ENCODE peak calls at places on chromosome 21, in four cellular contexts. M is WTC11, K is K562, Y is SK-N-SH. U is an unnamed sample.

GRCh38 chr21:28615276-28615675 is 377.4 kb downstream of the LTN1 start:
- DNase-seq in M (no peak), K (no peak), Y (no peak), U (no peak)

GRCh38 chr21:34599534-34600101 is 15.3 kb downstream of the RCAN1 start:
- DNase-seq in Y (no peak), M (no peak), K (no peak), U (no peak)

GRCh38 chr21:46643379-46644177 is 8.1 kb downstream of the PRMT2 start:
- DNase-seq in Y (no peak), K (no peak), M (no peak), U (no peak)

GRCh38 chr21:35616090-35616489 is 444.2 kb downstream of the SETD4 start:
- DNase-seq in M (no peak), K (no peak), Y (no peak), U (no peak)

GRCh38 chr21:33071878-33072306 is 2.0 kb downstream of the OLIG1 start:
- DNase-seq in M (peak; percentile 49), Y (no peak), K (no peak), U (no peak)

GRCh38 chr21:27764056-27764455 is 797.2 kb upstream of the ADAMTS5 start:
- DNase-seq in K (no peak), Y (no peak), M (no peak), U (no peak)

GRCh38 chr21:34693192-34693810 is 24.5 kb downstream of the CLIC6 start:
- DNase-seq in K (peak; percentile 74), Y (peak; percentile 63), M (peak; percentile 40), U (peak; percentile 55)

GRCh38 chr21:46050651-46051378 is 47.1 kb upstream of the COL6A2 start:
- DNase-seq in M (no peak), Y (no peak), K (no peak), U (no peak)

GRCh38 chr21:39885119-39885848 is 18.0 kb downstream of the PCP4 start:
- DNase-seq in K (no peak), Y (peak; percentile 8), M (no peak), U (no peak)

GRCh38 chr21:20343186-20343585 is 655.0 kb upstream of the NCAM2 start:
- DNase-seq in K (no peak), M (no peak), Y (no peak), U (no peak)

GRCh38 chr21:32886339-32886738 is 114.8 kb upstream of the PAXBP1 start:
- DNase-seq in K (no peak), M (no peak), Y (no peak), U (peak; percentile 7)

GRCh38 chr21:45601551-45601950 is 42.0 kb upstream of the PCBP3 start:
- DNase-seq in Y (no peak), K (no peak), M (peak; percentile 4), U (no peak)

GRCh38 chr21:46118305-46118870 is 20.5 kb downstream of the COL6A2 start:
- DNase-seq in M (peak; percentile 5), K (no peak), Y (peak; percentile 28), U (no peak)

GRCh38 chr21:40672602-40673001 is 174.4 kb downstream of the DSCAM start:
- DNase-seq in M (no peak), Y (no peak), K (no peak), U (no peak)

GRCh38 chr21:18335651-18336050 is 67.9 kb downstream of the TMPRSS15 start:
- DNase-seq in M (no peak), Y (no peak), K (no peak), U (no peak)

GRCh38 chr21:45747802-45748445 is 104.4 kb downstream of the PCBP3 start:
- DNase-seq in K (no peak), Y (peak; percentile 85), M (no peak), U (no peak)

GRCh38 chr21:14116080-14116481 is 94.7 kb downstream of the LIPI start:
- DNase-seq in Y (no peak), M (no peak), K (no peak), U (no peak)

GRCh38 chr21:46561448-46562095 is 43.3 kb downstream of the S100B start:
- DNase-seq in M (no peak), K (no peak), Y (no peak), U (no peak)

GRCh38 chr21:34878501-34878900 is 170.6 kb downstream of the RUNX1 start:
- DNase-seq in K (no peak), Y (no peak), M (no peak), U (peak; percentile 23)

GRCh38 chr21:14687277-14687642 is 141.1 kb upstream of the SAMSN1 start:
- DNase-seq in Y (no peak), K (no peak), M (no peak), U (no peak)

GRCh38 chr21:44487831-44488230 is 32.5 kb downstream of the LRRC3 start:
- DNase-seq in K (peak; percentile 66), Y (no peak), M (peak; percentile 78), U (peak; percentile 30)

GRCh38 chr21:33373451-33373850 is 29.8 kb upstream of the IFNGR2 start:
- DNase-seq in K (no peak), M (no peak), Y (no peak), U (no peak)

GRCh38 chr21:46091118-46091517 is 6.8 kb upstream of the COL6A2 start:
- DNase-seq in K (no peak), M (no peak), Y (no peak), U (no peak)

GRCh38 chr21:34521561-34521960 is 9.6 kb upstream of the KCNE1 start:
- DNase-seq in Y (no peak), M (no peak), K (no peak), U (peak; percentile 33)

GRCh38 chr21:20329636-20330035 is 668.6 kb upstream of the NCAM2 start:
- DNase-seq in M (no peak), Y (no peak), K (peak; percentile 9), U (no peak)

GRCh38 chr21:44657635-44658183 is at the start of gene KRTAP12-3:
- DNase-seq in K (no peak), Y (no peak), M (no peak), U (no peak)

GRCh38 chr21:30486180-30486579 is 1.1 kb downstream of the KRTAP19-2 start:
- DNase-seq in Y (no peak), K (no peak), M (no peak), U (no peak)

GRCh38 chr21:35593000-35593502 is 467.3 kb downstream of the SETD4 start:
- DNase-seq in M (no peak), K (no peak), Y (no peak), U (no peak)

GRCh38 chr21:35138665-35139381 is 89.7 kb upstream of the RUNX1 start:
- DNase-seq in M (no peak), Y (no peak), K (peak; percentile 72), U (no peak)

GRCh38 chr21:21029159-21029558 is 30.9 kb downstream of the NCAM2 start:
- DNase-seq in K (no peak), M (no peak), Y (no peak), U (no peak)

GRCh38 chr21:16841917-16842316 is 670.9 kb upstream of the CXADR start:
- DNase-seq in M (no peak), K (no peak), Y (peak; percentile 2), U (no peak)
- TF ChIP-seq FOXJ3 in M (no peak), K (no peak), Y (no peak), U (no peak)

DNA sequence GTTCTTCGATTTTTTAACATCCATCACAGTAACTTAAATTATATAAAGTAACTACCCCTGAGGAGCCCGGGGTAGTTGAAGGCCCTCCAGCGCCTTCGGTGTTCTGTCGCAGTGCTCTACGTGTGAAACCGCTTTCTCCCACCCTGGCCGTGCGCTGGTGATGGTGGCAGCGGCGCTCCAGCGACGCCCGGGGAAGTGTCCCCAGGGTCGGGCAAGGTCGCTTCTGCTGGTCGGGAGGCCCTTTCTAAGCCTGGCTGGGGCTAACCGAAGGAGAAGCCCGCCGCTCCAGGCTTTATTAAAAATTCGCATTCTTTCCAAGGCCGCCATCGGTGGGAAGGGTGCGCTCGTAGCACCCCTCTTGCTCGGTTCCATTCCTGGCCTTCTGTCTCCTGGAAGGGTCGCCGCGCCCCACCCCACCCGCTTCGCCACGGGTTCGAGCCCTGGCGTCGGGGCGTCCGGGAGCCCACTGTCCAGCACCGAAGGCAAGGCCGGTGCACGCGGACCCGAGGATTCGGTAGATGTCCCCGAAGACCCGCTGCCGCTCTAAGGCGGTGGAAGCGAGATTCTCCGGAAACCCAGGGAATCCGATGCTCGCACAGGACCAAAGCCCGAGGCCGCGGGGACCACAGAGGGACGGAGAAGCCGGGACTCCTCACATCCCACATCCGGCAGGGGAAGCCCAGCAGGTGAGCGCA is 807 bp upstream of the RIPPLY3 start:
- DNase-seq in Y (no peak), M (peak; percentile 67), K (no peak), U (no peak)
- TF ChIP-seq FOXJ3 in Y (no peak), M (no peak), K (no peak), U (no peak)

GRCh38 chr21:42148097-42148496 is 70.8 kb upstream of the ABCG1 start:
- DNase-seq in Y (no peak), M (no peak), K (no peak), U (no peak)

GRCh38 chr21:42151148-42152074 is 67.5 kb upstream of the ABCG1 start:
- DNase-seq in K (no peak), Y (no peak), M (no peak), U (no peak)

GRCh38 chr21:42148584-42148983 is 70.4 kb upstream of the ABCG1 start:
- DNase-seq in Y (no peak), M (no peak), K (no peak), U (no peak)

GRCh38 chr21:42150458-42151085 is 68.4 kb upstream of the ABCG1 start:
- DNase-seq in M (no peak), K (no peak), Y (no peak), U (no peak)

DNA sequence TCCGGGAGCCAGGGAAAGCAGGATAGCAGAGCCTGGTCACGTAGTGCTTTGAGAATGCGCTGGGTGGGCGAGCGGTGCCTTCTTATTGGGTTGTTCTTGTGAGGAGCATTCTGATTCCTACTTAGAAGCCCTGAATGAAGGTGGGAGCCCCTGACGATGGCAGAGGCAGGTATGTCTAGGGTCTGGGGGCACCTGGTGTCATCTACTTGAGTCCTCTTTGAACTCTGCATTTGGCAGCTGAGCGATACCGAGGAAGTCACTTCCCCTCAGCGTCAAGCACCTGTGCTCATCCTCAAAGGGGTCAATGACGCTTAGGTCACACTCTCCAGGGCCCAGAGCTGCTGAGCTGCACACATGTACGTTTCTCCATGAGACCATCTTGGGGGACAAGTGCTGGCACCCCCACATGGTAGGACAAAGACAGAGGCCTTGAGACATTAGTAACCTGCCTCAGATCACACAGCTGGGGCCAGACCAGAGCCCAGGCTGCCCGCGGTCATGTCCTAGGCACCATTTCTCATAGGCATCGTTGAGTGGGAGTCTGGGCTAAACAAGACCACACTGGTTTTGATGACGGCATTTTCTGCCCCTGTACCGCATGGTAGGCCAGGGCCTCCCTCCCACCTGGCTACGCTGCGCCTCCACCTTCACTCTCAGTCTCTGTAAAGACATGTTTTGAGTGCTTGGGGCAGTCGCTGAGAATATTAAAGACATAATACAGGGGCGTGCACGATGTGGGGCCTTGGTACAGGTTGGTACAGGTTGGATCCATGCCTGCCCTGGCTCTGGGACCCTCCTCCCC is 69.1 kb upstream of the ABCG1 start:
- DNase-seq in K (no peak), Y (peak; percentile 6), M (no peak), U (no peak)
- TF ChIP-seq FOXJ3 in K (no peak), Y (no peak), M (no peak), U (no peak)

DNA sequence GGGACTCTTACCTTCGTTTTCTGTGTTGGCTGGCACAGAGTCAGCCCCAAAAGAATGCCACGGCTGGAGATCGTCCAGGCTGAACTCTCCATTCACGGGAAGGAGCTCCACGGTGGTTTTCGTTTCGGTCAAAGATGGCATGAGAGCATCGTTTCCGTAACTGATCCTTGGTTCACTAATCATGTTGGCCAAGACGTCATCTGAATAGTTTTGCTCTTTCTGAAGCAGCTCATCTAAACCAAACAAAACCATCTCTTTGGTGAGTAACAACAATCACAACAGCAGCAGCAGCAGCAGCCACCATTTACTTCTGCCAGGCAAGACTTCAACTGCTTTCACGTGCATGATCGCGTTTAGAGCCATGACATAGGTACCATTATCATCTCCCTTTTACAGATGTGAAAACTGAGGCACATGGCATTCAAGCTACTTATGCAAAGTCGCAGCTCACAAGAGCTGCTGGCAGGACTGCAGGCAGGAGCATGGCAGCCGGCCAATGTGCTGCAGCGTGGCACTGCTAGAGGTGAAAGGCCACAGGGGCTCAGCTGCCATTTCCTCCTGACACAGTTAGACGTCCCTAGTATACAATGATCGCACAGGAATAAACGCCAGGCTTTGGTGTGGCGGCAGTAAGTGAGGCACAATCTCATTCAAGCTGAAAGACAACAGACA is 177.1 kb downstream of the GABPA start:
- DNase-seq in Y (no peak), M (no peak), K (no peak), U (no peak)
- TF ChIP-seq FOXJ3 in Y (no peak), M (no peak), K (no peak), U (no peak)

U was measured in HepG2.